ENCODE peak calls at places on chromosomes 3 and 15, in ten cellular contexts. L is H1, T is esophagus muscularis mucosa, I is endothelial cell of umbilical vein, D is stomach, A is sigmoid colon, G is spleen, Q is transverse colon, U is vagina, P is breast epithelium. C is an unnamed sample.

GRCh38 chr3:168248383-168249047 is 152.8 kb upstream of the GOLIM4 start:
- DNase-seq in P (no peak), D (peak; percentile 29), Q (no peak), G (peak; percentile 59), T (no peak), A (no peak), U (no peak), L (peak; percentile 65), I (peak; percentile 16), C (no peak)

GRCh38 chr15:78635346-78635745 is 5.7 kb downstream of the CHRNB4 start:
- DNase-seq in I (no peak), Q (no peak), G (no peak), D (no peak), A (no peak), T (no peak), P (no peak), U (no peak), L (no peak), C (peak; percentile 73)

GRCh38 chr3:73068419-73068818 is 7.0 kb downstream of the EBLN2 start:
- DNase-seq in D (no peak), G (no peak), L (no peak), T (no peak), Q (no peak), I (no peak), A (no peak), U (no peak), P (no peak), C (no peak)

GRCh38 chr3:165056510-165056909 is 21.8 kb downstream of the SI start:
- DNase-seq in U (no peak), T (no peak), I (no peak), Q (no peak), D (no peak), P (no peak), A (no peak), L (no peak), G (no peak), C (no peak)

GRCh38 chr15:101520395-101520794 is 30.9 kb upstream of the PCSK6 start:
- DNase-seq in D (no peak), T (peak; percentile 72), A (no peak), G (no peak), L (peak; percentile 19), U (peak; percentile 29), I (no peak), P (no peak), Q (no peak), C (no peak)

GRCh38 chr15:25391971-25392733 is 46.7 kb downstream of the UBE3A start:
- DNase-seq in Q (no peak), D (no peak), P (no peak), I (no peak), G (no peak), T (no peak), U (no peak), A (no peak), L (no peak), C (no peak)

GRCh38 chr3:9508781-9509180 is 44.8 kb downstream of the LHFPL4 start:
- DNase-seq in L (peak; percentile 78), D (no peak), U (no peak), A (no peak), P (no peak), Q (no peak), I (no peak), T (no peak), G (no peak), C (no peak)

GRCh38 chr3:113157408-113157980 is 53.9 kb upstream of the BOC start:
- DNase-seq in I (no peak), D (no peak), P (peak; percentile 41), U (no peak), Q (no peak), L (no peak), T (peak; percentile 92), A (peak; percentile 92), G (no peak), C (peak; percentile 82)

GRCh38 chr3:31785734-31786133 is 195.3 kb downstream of the OSBPL10 start:
- DNase-seq in T (no peak), I (no peak), U (no peak), L (no peak), A (no peak), D (no peak), Q (no peak), G (no peak), P (no peak), C (no peak)

GRCh38 chr3:105835606-105836005 is 33.2 kb downstream of the CBLB start:
- DNase-seq in T (no peak), Q (no peak), A (no peak), I (no peak), U (no peak), D (no peak), G (no peak), P (no peak), L (no peak), C (no peak)

GRCh38 chr3:105830836-105831235 is 38.0 kb downstream of the CBLB start:
- DNase-seq in G (no peak), D (no peak), Q (no peak), T (no peak), A (no peak), L (no peak), P (no peak), I (no peak), U (no peak), C (no peak)

GRCh38 chr3:105829879-105830622 is 38.8 kb downstream of the CBLB start:
- DNase-seq in G (no peak), I (peak; percentile 84), U (no peak), D (no peak), T (no peak), A (no peak), Q (no peak), L (no peak), P (no peak), C (no peak)

GRCh38 chr3:105834768-105835167 is 34.0 kb downstream of the CBLB start:
- DNase-seq in P (no peak), G (no peak), U (no peak), Q (no peak), D (no peak), A (no peak), L (no peak), T (no peak), I (no peak), C (no peak)

DNA sequence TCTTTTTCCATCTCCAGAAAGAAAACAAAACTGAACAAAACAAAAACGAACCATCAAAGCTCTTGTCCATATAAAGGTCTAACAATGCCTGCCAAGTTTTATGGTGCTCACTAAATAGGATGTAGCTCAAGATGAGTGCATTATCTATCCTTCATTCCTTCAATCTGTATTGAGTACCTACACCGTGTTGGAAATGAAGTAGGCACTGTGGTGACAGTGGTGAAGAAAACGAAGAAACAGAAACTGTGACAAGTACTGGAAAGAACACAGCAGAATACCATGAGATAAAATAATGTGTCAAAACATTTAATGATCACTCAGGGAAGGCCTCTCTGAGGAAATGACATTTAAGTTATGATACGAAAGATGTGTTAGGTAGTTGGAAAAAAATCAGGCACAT is 36.2 kb downstream of the CBLB start:
- DNase-seq in U (no peak), T (no peak), A (no peak), L (no peak), P (no peak), D (no peak), I (no peak), Q (no peak), G (no peak), C (no peak)
- TF ChIP-seq POLR2AphosphoS5 in U (no peak), T (no peak), A (no peak), L (no peak), P (no peak), D (no peak), I (no peak), Q (no peak), G (no peak), C (no peak)

DNA sequence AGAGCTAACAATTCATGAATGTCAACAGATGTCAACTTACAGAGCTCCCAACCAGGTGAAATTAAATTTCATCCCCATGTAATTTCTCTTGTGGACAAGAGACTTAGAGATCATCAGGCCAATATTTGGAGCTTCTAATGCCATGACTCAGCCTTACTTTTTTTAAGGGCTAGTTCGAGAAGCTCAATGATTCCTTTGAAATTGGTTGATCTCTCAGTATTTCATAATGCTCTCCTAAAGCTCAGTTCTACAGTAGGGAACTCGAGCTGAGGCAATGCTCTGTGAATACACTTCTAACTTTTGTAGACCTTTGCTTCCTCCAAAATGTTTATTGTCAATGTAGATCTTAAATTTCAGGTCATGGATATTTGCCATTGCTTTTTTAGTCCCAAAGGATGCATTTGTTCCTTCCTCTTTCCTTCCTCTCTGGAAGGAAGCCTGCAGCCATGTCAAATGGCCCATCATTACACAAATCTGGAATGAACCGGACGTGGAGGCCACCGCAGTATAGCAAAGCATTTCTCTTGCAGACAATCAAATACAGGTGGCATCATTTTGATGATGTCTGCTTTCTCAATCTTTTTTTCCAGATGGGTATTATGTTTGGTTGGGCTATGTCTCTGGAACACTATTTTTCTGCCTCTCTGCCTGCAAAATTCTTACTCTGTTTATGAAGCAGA is 28.3 kb downstream of the STARD5 start:
- DNase-seq in D (no peak), G (peak; percentile 56), A (no peak), L (no peak), T (no peak), P (no peak), U (no peak), I (no peak), Q (peak; percentile 10), C (no peak)
- H3K27ac ChIP-seq in D (peak overlapping the region; percentile 60), G (peak overlapping the region; percentile 90), A (no peak overlapping the region), L (no peak overlapping the region), T (peak overlapping the region; percentile 57), P (peak overlapping the region; percentile 75), U (peak overlapping the region; percentile 57), I (no peak overlapping the region), Q (peak overlapping the region; percentile 70), C (peak overlapping the region; percentile 34)

GRCh38 chr15:47834093-47834492 is 116.8 kb downstream of the SEMA6D start:
- DNase-seq in Q (no peak), L (no peak), U (no peak), I (no peak), T (no peak), A (no peak), G (no peak), P (no peak), D (no peak), C (no peak)
- TF ChIP-seq POLR2A in Q (no peak), L (no peak), U (no peak), I (no peak), T (no peak), A (no peak), G (no peak), P (no peak), D (no peak), C (no peak)

DNA sequence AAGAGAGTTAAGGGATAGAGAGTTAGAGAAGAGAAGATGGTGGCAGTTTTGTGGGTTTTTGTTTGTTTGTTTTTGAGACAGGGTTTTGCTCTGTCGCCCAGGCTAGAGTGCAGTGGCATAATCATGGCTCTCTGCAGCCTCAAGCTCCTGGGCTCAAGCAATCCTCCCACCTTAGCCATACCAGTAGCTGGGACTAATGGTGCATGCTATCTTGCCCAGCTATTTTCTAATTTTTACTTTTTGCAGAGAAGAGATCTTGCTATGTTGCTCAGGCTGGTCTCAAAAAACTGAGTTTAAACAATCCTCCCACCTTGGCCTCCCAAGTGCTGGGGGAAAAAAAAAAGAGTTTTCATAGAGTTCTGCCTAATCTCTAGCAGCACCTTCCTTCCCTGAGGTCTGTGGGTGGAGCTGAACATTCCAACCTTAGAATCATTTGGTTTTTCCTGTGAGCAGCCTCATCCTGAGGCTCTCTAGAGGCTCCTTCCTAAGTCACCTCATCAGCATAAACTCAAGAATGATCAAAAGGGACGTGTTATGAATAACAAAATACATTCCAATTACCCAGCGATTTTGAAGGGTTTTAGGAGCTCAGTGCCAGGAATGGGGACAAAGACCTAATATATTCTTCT is 180.6 kb downstream of the LSAMP start:
- DNase-seq in T (no peak), I (no peak), A (no peak), P (no peak), G (no peak), U (no peak), Q (no peak), D (no peak), L (no peak), C (no peak)
- TF ChIP-seq POLR2AphosphoS5 in T (no peak), I (no peak), A (no peak), P (no peak), G (no peak), U (no peak), Q (no peak), D (no peak), L (no peak), C (no peak)

GRCh38 chr3:57066471-57066870 is 6.0 kb downstream of the SPATA12 start:
- DNase-seq in D (no peak), I (no peak), A (no peak), Q (no peak), T (no peak), U (no peak), L (no peak), P (no peak), G (peak; percentile 27), C (no peak)
- H3K27ac ChIP-seq in D (no peak overlapping the region), I (no peak overlapping the region), A (peak overlapping the region; percentile 75), Q (no peak overlapping the region), T (peak overlapping the region; percentile 18), U (no peak overlapping the region), L (no peak overlapping the region), P (no peak overlapping the region), G (no peak overlapping the region), C (no peak overlapping the region)